ENCODE peak calls at places on chromosome 6, in five cellular contexts. R is OCI-LY7, B is SJSA1, V is psoas muscle, H is stomach. W is an unnamed sample.
A peak's percentile ranks its signal among the peaks of the same experiment; 100 is the strongest.

GRCh38 chr6:11459002-11459658 is 78.4 kb upstream of the TMEM170B start:
- DNase-seq in R (peak; percentile 77), V (no peak), H (no peak), B (no peak), W (no peak)

GRCh38 chr6:131177996-131178395 is 42.7 kb downstream of the AKAP7 start:
- DNase-seq in V (no peak), H (no peak), R (no peak), B (no peak), W (no peak)

GRCh38 chr6:132133734-132134490 is 182.7 kb upstream of the CCN2 start:
- DNase-seq in B (no peak), R (peak; percentile 53), V (peak; percentile 15), H (no peak), W (no peak)

GRCh38 chr6:104095661-104096416 is 763.9 kb downstream of the HACE1 start:
- DNase-seq in R (no peak), H (no peak), V (no peak), B (no peak), W (no peak)

GRCh38 chr6:87730310-87730709 is 28.3 kb upstream of the AKIRIN2 start:
- DNase-seq in B (no peak), R (no peak), H (no peak), V (peak; percentile 82), W (no peak)

GRCh38 chr6:107972413-107973096 is 14.5 kb upstream of the SEC63 start:
- DNase-seq in R (no peak), B (no peak), V (no peak), H (no peak), W (no peak)

GRCh38 chr6:99613705-99614429 is 7.2 kb downstream of the PRDM13 start:
- DNase-seq in R (peak; percentile 16), H (no peak), V (no peak), B (no peak), W (no peak)

GRCh38 chr6:47256361-47256760 is 53.3 kb downstream of the TNFRSF21 start:
- DNase-seq in V (no peak), R (no peak), B (no peak), H (no peak), W (no peak)

GRCh38 chr6:56483929-56484328 is 158.8 kb downstream of the DST start:
- DNase-seq in B (no peak), R (no peak), H (no peak), V (no peak), W (peak; percentile 21)

GRCh38 chr6:40265615-40266014 is 321.5 kb downstream of the LRFN2 start:
- DNase-seq in R (no peak), H (no peak), B (no peak), V (no peak), W (no peak)

GRCh38 chr6:132190097-132190814 is 211.0 kb downstream of the MOXD1 start:
- DNase-seq in H (no peak), B (no peak), V (no peak), R (no peak), W (no peak)

GRCh38 chr6:62323818-62324217 is 37.8 kb upstream of the KHDRBS2 start:
- DNase-seq in B (no peak), H (no peak), V (no peak), R (no peak), W (no peak)

GRCh38 chr6:29968130-29968529 is 25.8 kb downstream of the HLA-A start:
- DNase-seq in H (no peak), B (peak; percentile 60), R (no peak), V (no peak), W (no peak)

GRCh38 chr6:127069659-127070279 is 48.7 kb upstream of the RSPO3 start:
- DNase-seq in B (no peak), R (peak; percentile 21), V (no peak), H (no peak), W (no peak)

GRCh38 chr6:26394289-26394688 is 7.8 kb upstream of the BTN3A1 start:
- DNase-seq in V (no peak), R (no peak), B (peak; percentile 73), H (peak; percentile 27), W (peak; percentile 32)

GRCh38 chr6:21935561-21936028 is 342.0 kb downstream of the SOX4 start:
- DNase-seq in B (no peak), R (peak; percentile 68), V (no peak), H (peak; percentile 55), W (no peak)

GRCh38 chr6:83536034-83536646 is 23.8 kb downstream of the PRSS35 start:
- DNase-seq in R (peak; percentile 45), H (peak; percentile 58), B (no peak), V (no peak), W (no peak)

GRCh38 chr6:128235556-128235955 is 284.8 kb downstream of the PTPRK start:
- DNase-seq in H (no peak), R (no peak), V (no peak), B (no peak), W (no peak)

GRCh38 chr6:45644720-45645119 is 267.0 kb upstream of the SUPT3H start:
- DNase-seq in B (no peak), H (no peak), R (no peak), V (no peak), W (no peak)

GRCh38 chr6:170545405-170545804 is 7.7 kb downstream of the PSMB1 start:
- DNase-seq in H (no peak), V (no peak), B (no peak), R (no peak), W (peak; percentile 44)

GRCh38 chr6:147141690-147142308 is 62.4 kb upstream of the STXBP5 start:
- DNase-seq in B (no peak), H (no peak), V (no peak), R (no peak), W (no peak)

GRCh38 chr6:8652710-8653109 is 217.4 kb upstream of the SLC35B3 start:
- DNase-seq in R (no peak), B (no peak), V (no peak), H (no peak), W (no peak)

GRCh38 chr6:131897050-131897435 is 54.1 kb downstream of the CCN2 start:
- DNase-seq in V (no peak), R (no peak), B (no peak), H (no peak), W (no peak)

GRCh38 chr6:72418495-72418894 is 203.4 kb upstream of the KCNQ5 start:
- DNase-seq in H (no peak), V (no peak), B (peak; percentile 69), R (no peak), W (peak; percentile 62)

GRCh38 chr6:104771258-104771832 is 88.4 kb downstream of the HACE1 start:
- DNase-seq in V (no peak), H (no peak), R (peak; percentile 53), B (no peak), W (no peak)

GRCh38 chr6:130366011-130366963 is at the start of gene TMEM200A:
- DNase-seq in V (peak; percentile 33), B (peak; percentile 74), H (peak; percentile 30), R (no peak), W (no peak)

GRCh38 chr6:42254505-42254904 is 36.8 kb upstream of the MRPS10 start:
- DNase-seq in R (no peak), V (no peak), B (no peak), H (no peak), W (no peak)

GRCh38 chr6:42249279-42249678 is 31.6 kb upstream of the MRPS10 start:
- DNase-seq in H (no peak), B (no peak), R (no peak), V (no peak), W (no peak)

GRCh38 chr6:42250509-42250908 is 32.8 kb upstream of the MRPS10 start:
- DNase-seq in V (no peak), B (no peak), R (no peak), H (no peak), W (no peak)

GRCh38 chr6:42251911-42252637 is 34.4 kb upstream of the MRPS10 start:
- DNase-seq in B (no peak), R (no peak), V (peak; percentile 62), H (peak; percentile 56), W (no peak)

GRCh38 chr6:42251500-42251899 is 33.8 kb upstream of the MRPS10 start:
- DNase-seq in V (no peak), B (no peak), H (no peak), R (no peak), W (no peak)
- H3K27ac ChIP-seq in V (peak overlapping the region; percentile 53), B (no peak overlapping the region), H (peak overlapping the region; percentile 25), R (no peak overlapping the region), W (no peak overlapping the region)

GRCh38 chr6:163354779-163355431 is 59.6 kb upstream of the QKI start:
- DNase-seq in R (no peak), V (peak; percentile 67), H (no peak), B (no peak), W (no peak)
- H3K4me3 ChIP-seq in R (no peak overlapping the region), V (peak overlapping the region; percentile 29), H (no peak overlapping the region), B (no peak overlapping the region), W (no peak overlapping the region)

GRCh38 chr6:34941421-34941820 is 52.4 kb downstream of the ANKS1A start:
- DNase-seq in V (no peak), R (no peak), B (no peak), H (no peak), W (no peak)
- H3K27ac ChIP-seq in V (no peak overlapping the region), R (no peak overlapping the region), B (no peak overlapping the region), H (no peak overlapping the region), W (no peak overlapping the region)

GRCh38 chr6:2877057-2877882 is 25.8 kb downstream of the SERPINB9 start:
- DNase-seq in R (no peak), V (no peak), H (no peak), B (no peak), W (no peak)
- H3K4me3 ChIP-seq in R (peak overlapping the region; percentile 67), V (peak overlapping the region; percentile 67), H (peak overlapping the region; percentile 64), B (no peak overlapping the region), W (no peak overlapping the region)

DNA sequence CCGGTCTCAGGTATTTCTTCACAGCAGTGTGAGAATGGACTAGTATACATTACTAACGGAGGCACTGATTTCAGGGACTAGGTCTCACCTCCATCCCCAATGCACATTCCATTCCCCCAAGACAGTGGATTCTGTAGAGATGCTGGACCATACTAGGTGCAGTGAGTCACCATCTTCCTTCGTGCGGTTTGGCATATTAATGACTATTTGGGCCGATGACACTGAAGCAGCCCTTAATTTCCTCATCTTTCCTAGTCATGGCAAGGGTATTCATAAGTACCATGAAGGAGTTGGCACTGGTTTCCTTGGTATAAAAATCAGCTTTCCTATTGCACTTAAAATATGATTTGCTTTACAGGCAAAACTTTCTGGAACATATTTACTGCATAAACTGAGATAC is 121.4 kb upstream of the TRAF3IP2 start:
- DNase-seq in B (no peak), H (no peak), V (no peak), R (no peak), W (no peak)
- H3K27ac ChIP-seq in B (no peak overlapping the region), H (no peak overlapping the region), V (no peak overlapping the region), R (no peak overlapping the region), W (no peak overlapping the region)

GRCh38 chr6:49607391-49607982 is 29.2 kb downstream of the RHAG start:
- DNase-seq in B (no peak), H (no peak), R (no peak), V (no peak), W (no peak)
- H3K4me3 ChIP-seq in B (no peak overlapping the region), H (no peak overlapping the region), R (no peak overlapping the region), V (no peak overlapping the region), W (no peak overlapping the region)

GRCh38 chr6:15452182-15452941 is 206.5 kb downstream of the JARID2 start:
- DNase-seq in H (no peak), B (no peak), V (no peak), R (peak; percentile 13), W (no peak)

GRCh38 chr6:15447546-15448232 is 201.8 kb downstream of the JARID2 start:
- DNase-seq in H (no peak), V (no peak), B (no peak), R (peak; percentile 48), W (no peak)

GRCh38 chr6:15444881-15445280 is 199.0 kb downstream of the JARID2 start:
- DNase-seq in R (peak; percentile 22), V (no peak), B (no peak), H (no peak), W (no peak)

GRCh38 chr6:15451738-15452137 is 205.9 kb downstream of the JARID2 start:
- DNase-seq in B (no peak), R (no peak), V (no peak), H (no peak), W (no peak)

GRCh38 chr6:15449001-15449400 is 203.1 kb downstream of the JARID2 start:
- DNase-seq in H (no peak), V (no peak), B (no peak), R (no peak), W (no peak)
- H3K27ac ChIP-seq in H (no peak overlapping the region), V (no peak overlapping the region), B (no peak overlapping the region), R (no peak overlapping the region), W (no peak overlapping the region)